ENCODE peak calls at places on chromosomes 3 and 15, in five cellular contexts. R is NCI-H774, Q is fibroblast of the conjunctiva, L is C1 segment of cervical spinal cord, H is upper lobe of right lung. S is an unnamed sample.
A peak's percentile ranks its signal among the peaks of the same experiment; 100 is the strongest.

GRCh38 chr15:42921049-42921731 is 612 bp upstream of the TTBK2 start:
- DNase-seq in H (no peak), Q (no peak), L (peak; percentile 51), R (peak; percentile 7), S (peak; percentile 57)

GRCh38 chr3:49607796-49608195 is 53.5 kb downstream of the BSN start:
- DNase-seq in R (no peak), H (peak; percentile 29), L (no peak), Q (no peak), S (no peak)

GRCh38 chr3:182703233-182703632 is 90.1 kb upstream of the ATP11B start:
- DNase-seq in Q (no peak), R (no peak), H (no peak), L (no peak), S (no peak)

GRCh38 chr3:170081079-170081741 is 43.4 kb downstream of the GPR160 start:
- DNase-seq in H (no peak), R (no peak), Q (peak; percentile 33), L (no peak), S (peak; percentile 80)

GRCh38 chr15:77354064-77354463 is 65.8 kb downstream of the PEAK1 start:
- DNase-seq in R (no peak), Q (no peak), L (no peak), H (no peak), S (no peak)

GRCh38 chr3:127182848-127183714 is 9.8 kb upstream of the PRR23E start:
- DNase-seq in R (no peak), H (peak; percentile 52), L (no peak), Q (no peak), S (no peak)

GRCh38 chr3:53236112-53236841 is 19.5 kb downstream of the TKT start:
- DNase-seq in Q (peak; percentile 70), R (no peak), H (peak; percentile 85), L (peak; percentile 10), S (peak; percentile 85)

GRCh38 chr15:84079885-84080777 is 155.4 kb upstream of the GOLGA6L4 start:
- DNase-seq in H (peak; percentile 68), R (peak; percentile 53), L (peak; percentile 1), Q (no peak), S (peak; percentile 24)

GRCh38 chr3:123723527-123724168 is 138.8 kb upstream of the HACD2 start:
- DNase-seq in H (no peak), Q (peak; percentile 75), R (peak; percentile 39), L (peak; percentile 15), S (peak; percentile 93)

GRCh38 chr15:33104276-33104675 is 90.2 kb downstream of the FMN1 start:
- DNase-seq in L (no peak), Q (peak; percentile 12), R (no peak), H (no peak), S (peak; percentile 71)

GRCh38 chr15:75182187-75183131 is 19.2 kb upstream of the C15orf39 start:
- DNase-seq in R (no peak), L (no peak), H (no peak), Q (no peak), S (no peak)

GRCh38 chr3:70871909-70872656 is 559.6 kb upstream of the MDFIC2 start:
- DNase-seq in H (no peak), L (no peak), R (no peak), Q (peak; percentile 76), S (peak; percentile 95)

GRCh38 chr3:185935465-185936263 is 2.1 kb downstream of the TRA2B start:
- DNase-seq in H (no peak), R (no peak), Q (no peak), L (no peak), S (peak; percentile 61)

GRCh38 chr3:175149675-175150074 is 290.5 kb downstream of the NAALADL2 start:
- DNase-seq in R (peak; percentile 99), L (no peak), H (no peak), Q (no peak), S (no peak)

GRCh38 chr3:194079702-194080172 is 56.2 kb upstream of the HES1 start:
- DNase-seq in L (no peak), H (no peak), R (peak; percentile 31), Q (no peak), S (no peak)

GRCh38 chr15:90087454-90088154 is 14.7 kb downstream of the IDH2 start:
- DNase-seq in H (no peak), Q (no peak), R (no peak), L (no peak), S (no peak)

GRCh38 chr3:171528102-171528501 is 67.9 kb upstream of the TNIK start:
- DNase-seq in R (no peak), H (no peak), L (no peak), Q (peak; percentile 17), S (peak; percentile 15)

GRCh38 chr3:73546961-73547360 is 77.8 kb downstream of the PDZRN3 start:
- DNase-seq in R (no peak), L (no peak), Q (no peak), H (no peak), S (peak; percentile 81)

S was measured in adipocyte.